ENCODE peak calls at places on chromosomes 13 and 19, in six cellular contexts. W is mesenchymal stem cell, X is IMR-90, U is trophoblast cell, Z is neuronal stem cell, N is H9. S is an unnamed sample.

GRCh38 chr19:40130013-40130412 is 39.3 kb upstream of the ZNF780A start:
- DNase-seq in W (no peak), X (no peak), U (no peak), Z (no peak), N (no peak), S (no peak)

GRCh38 chr19:49848938-49849337 is 2.0 kb upstream of the PTOV1 start:
- DNase-seq in W (no peak), X (no peak), U (no peak), Z (no peak), N (no peak), S (no peak)

GRCh38 chr19:35975608-35976214 is 19.3 kb upstream of the SDHAF1 start:
- DNase-seq in W (peak), X (peak), U (no peak), Z (peak), N (no peak), S (no peak)

GRCh38 chr19:35063940-35064818 is 22.7 kb downstream of the HPN start:
- DNase-seq in W (peak), X (peak), U (no peak), Z (no peak), N (no peak), S (no peak)

GRCh38 chr13:81224502-81224833 is 883.5 kb upstream of the SPRY2 start:
- DNase-seq in W (no peak), X (no peak), U (no peak), Z (no peak), N (no peak), S (no peak)

GRCh38 chr19:3554254-3555083 is 2.9 kb downstream of the MFSD12 start:
- DNase-seq in W (no peak), X (no peak), U (no peak), Z (no peak), N (no peak), S (no peak)

GRCh38 chr13:110303644-110304043 is 3.3 kb downstream of the COL4A1 start:
- DNase-seq in W (no peak), X (no peak), U (no peak), Z (no peak), N (no peak), S (no peak)

GRCh38 chr13:29853131-29853530 is 2.7 kb upstream of the UBL3 start:
- DNase-seq in W (no peak), X (no peak), U (no peak), Z (no peak), N (no peak), S (no peak)

GRCh38 chr19:49333426-49334288 is 1.5 kb upstream of the CD37 start:
- DNase-seq in W (peak), X (peak), U (no peak), Z (no peak), N (peak), S (no peak)

GRCh38 chr13:80604094-80604493 is 263.2 kb upstream of the SPRY2 start:
- DNase-seq in W (no peak), X (no peak), U (no peak), Z (no peak), N (no peak), S (no peak)

GRCh38 chr19:18424890-18425514 is 5.8 kb downstream of the SSBP4 start:
- DNase-seq in W (no peak), X (no peak), U (no peak), Z (no peak), N (no peak), S (no peak)

GRCh38 chr13:93865235-93865634 is 614.2 kb downstream of the DCT start:
- DNase-seq in W (no peak), X (no peak), U (no peak), Z (no peak), N (no peak), S (no peak)

GRCh38 chr13:60590775-60591174 is 193.8 kb downstream of the TDRD3 start:
- DNase-seq in W (no peak), X (no peak), U (no peak), Z (no peak), N (no peak), S (no peak)

DNA sequence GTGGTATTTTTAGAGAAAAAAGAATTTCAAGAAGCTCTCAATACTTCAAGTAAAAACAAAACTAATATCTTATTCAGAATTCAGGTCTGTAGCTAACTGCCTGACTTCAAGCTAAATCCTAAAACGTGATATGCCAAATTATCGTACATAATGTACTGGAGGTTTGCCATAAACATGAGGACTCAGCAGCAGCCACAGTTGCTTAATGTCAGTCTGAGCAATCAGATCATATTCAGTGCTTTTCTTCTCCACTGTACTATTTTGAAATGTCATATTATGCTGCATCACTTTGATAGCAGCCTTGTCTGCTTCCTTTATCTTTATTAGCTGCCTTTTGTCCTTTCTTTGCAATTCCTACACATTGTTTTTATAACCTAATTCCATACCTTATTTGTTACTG is 265.1 kb upstream of the EDNRB start:
- DNase-seq in W (no peak), X (peak), U (no peak), Z (no peak), N (no peak), S (no peak)
- H3K14ac ChIP-seq in W (no peak), X (no peak), U (no peak), Z (no peak), N (no peak), S (no peak)

DNA sequence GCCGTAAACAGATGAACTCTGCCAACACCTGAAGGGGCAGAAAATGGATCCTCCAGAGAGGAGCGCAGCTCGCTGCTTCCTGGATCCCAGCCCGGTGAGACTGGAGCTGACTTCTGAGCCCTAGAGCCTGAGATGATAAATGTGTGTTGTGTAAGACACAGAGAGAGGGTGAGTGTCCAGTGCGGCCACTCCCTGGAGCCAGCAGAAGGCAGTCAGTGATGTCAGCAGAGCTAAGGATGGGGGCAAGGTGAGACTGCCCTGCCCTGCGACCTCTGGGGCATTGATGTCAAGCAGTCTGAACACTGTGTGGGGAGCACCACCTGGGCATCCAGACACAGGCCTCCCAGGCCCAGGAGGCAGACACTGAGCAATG is 9.7 kb upstream of the SLC35E1 start:
- DNase-seq in W (no peak), X (peak), U (peak), Z (no peak), N (no peak), S (no peak)
- H3K14ac ChIP-seq in W (no peak), X (no peak), U (no peak), Z (no peak), N (no peak), S (no peak)

DNA sequence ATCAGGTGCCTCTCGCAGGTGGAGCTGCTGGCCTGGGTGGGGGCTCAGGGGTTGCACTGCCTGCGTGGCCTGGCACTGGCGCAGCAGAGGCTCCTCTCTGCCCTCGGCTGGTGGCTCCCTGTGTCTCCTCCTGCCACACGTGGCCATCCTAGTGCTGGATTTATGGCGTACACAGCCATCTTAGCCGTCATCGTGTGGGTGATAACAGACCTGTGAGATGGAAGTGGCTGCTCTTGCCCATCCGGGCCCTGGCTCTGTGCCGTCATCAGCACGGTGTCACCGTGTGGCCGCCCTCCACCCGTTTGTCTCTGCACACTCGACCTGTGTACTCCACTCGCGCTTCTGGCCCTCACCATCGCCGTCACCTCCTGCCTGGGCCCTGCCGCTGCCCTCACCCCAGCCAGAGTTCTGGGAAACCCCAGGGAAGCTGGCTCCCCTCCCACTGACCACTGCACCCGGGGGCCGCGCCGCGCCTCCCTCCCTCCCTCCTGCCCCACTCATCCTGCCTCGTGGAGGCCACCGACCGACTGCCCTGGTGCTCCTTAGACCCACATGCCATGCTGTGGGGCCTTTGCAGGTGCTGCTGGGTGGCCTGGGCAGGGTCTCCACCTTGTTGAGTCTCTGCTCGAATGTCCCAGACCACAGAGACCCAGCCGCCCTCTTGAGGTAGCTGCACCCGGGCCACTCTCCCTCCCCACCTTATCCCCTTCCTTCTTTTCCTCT is 29.5 kb downstream of the TMEM255B start:
- DNase-seq in W (no peak), X (no peak), U (no peak), Z (no peak), N (no peak), S (no peak)
- H3K14ac ChIP-seq in W (no peak), X (no peak), U (no peak), Z (peak), N (no peak), S (no peak)

GRCh38 chr19:44657211-44657921 is 13.7 kb downstream of the PVR start:
- DNase-seq in W (peak), X (peak), U (peak), Z (peak), N (peak), S (peak)
- H3K14ac ChIP-seq in W (no peak), X (peak), U (no peak), Z (no peak), N (no peak), S (no peak)

DNA sequence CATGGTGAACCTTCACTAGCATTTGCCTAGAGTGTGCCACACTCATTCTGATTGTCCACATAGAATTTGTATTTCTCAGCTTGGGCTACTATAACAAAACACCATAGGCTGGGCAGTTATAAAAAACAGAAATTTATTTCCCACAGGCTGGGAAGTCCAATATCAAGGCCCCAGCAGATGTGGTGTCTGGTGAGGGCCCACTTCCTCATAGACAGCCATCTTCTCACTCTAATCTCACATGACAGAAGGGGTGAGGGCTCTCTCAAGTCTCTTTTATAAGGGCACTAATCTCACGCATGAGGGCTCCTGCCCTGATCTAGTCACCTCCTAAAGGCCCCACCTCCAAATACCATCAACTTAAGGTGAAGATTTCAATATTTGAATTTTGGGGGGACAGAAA is 53.6 kb downstream of the LRRC63 start:
- DNase-seq in W (no peak), X (no peak), U (no peak), Z (no peak), N (no peak), S (no peak)
- H3K14ac ChIP-seq in W (no peak), X (no peak), U (no peak), Z (no peak), N (no peak), S (no peak)

DNA sequence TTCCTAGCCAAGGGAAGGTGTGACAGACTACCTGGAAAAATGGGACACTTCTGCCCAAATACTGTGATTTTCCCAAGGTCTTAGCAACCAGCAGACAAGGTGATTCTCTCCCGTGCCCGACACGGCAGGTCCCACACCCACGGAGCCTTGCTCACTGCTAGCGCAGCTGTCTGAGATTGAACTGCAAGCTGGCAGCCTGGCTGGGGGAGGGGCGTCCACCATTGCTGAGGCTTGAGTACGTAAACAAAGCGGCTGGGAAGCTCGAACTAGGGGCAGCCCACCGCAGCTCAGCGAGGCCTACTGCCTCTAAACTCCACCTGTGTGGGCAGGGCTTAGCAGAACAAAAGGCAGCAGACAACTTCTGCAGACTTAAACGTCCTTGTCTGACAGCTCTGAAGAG is 146.2 kb downstream of the UGGT2 start:
- DNase-seq in W (no peak), X (no peak), U (no peak), Z (no peak), N (no peak), S (no peak)
- H3K14ac ChIP-seq in W (no peak), X (no peak), U (no peak), Z (no peak), N (no peak), S (no peak)

S was measured in H1.